ENCODE peak calls at places on chromosomes 1 and 21, in nine cellular contexts. L, Q, T, X, O, Z, K, N and P are unnamed samples. For H3K4me1, the result is how much of the 10 kb centered on the place peaks cover.

GRCh38 chr1:244065063-244065788 is 14.1 kb downstream of the ZBTB18 start:
- DNase-seq in L (peak), Q (no peak), T (peak), X (peak), O (no peak), Z (no peak), K (no peak), N (no peak), P (no peak)

GRCh38 chr1:153610334-153611023 is 2.5 kb downstream of the S100A16 start:
- DNase-seq in L (no peak), Q (no peak), T (peak), X (peak), O (no peak), Z (no peak), K (no peak), N (no peak), P (no peak)

GRCh38 chr1:211811126-211811525 is 19.4 kb downstream of the LPGAT1 start:
- DNase-seq in L (no peak), Q (no peak), T (no peak), X (peak), O (no peak), Z (no peak), K (no peak), N (no peak), P (no peak)

GRCh38 chr1:18100493-18101063 is 7.0 kb upstream of the IGSF21 start:
- DNase-seq in L (peak), Q (peak), T (peak), X (peak), O (peak), Z (no peak), K (peak), N (no peak), P (peak)

GRCh38 chr1:177706977-177707376 is 262.9 kb downstream of the SEC16B start:
- DNase-seq in L (no peak), Q (no peak), T (no peak), X (no peak), O (no peak), Z (no peak), K (no peak), N (no peak), P (no peak)

GRCh38 chr1:62906428-62906886 is 122.5 kb downstream of the ATG4C start:
- DNase-seq in L (peak), Q (no peak), T (peak), X (no peak), O (no peak), Z (no peak), K (no peak), N (no peak), P (no peak)

GRCh38 chr1:67791686-67792475 is 41.4 kb downstream of the GNG12 start:
- DNase-seq in L (no peak), Q (peak), T (peak), X (peak), O (peak), Z (no peak), K (no peak), N (no peak), P (no peak)

GRCh38 chr1:55580845-55581332 is 365.7 kb upstream of the USP24 start:
- DNase-seq in L (no peak), Q (peak), T (peak), X (peak), O (no peak), Z (no peak), K (no peak), N (no peak), P (no peak)

GRCh38 chr1:23592209-23592905 is 33.1 kb upstream of the ID3 start:
- DNase-seq in L (no peak), Q (no peak), T (no peak), X (no peak), O (no peak), Z (no peak), K (no peak), N (no peak), P (no peak)

GRCh38 chr1:24417681-24418080 is 2.1 kb downstream of the NIPAL3 start:
- DNase-seq in L (no peak), Q (no peak), T (peak), X (peak), O (no peak), Z (no peak), K (no peak), N (no peak), P (no peak)

GRCh38 chr1:39047374-39048229 is 21.5 kb downstream of the NDUFS5 start:
- DNase-seq in L (no peak), Q (peak), T (peak), X (peak), O (peak), Z (no peak), K (no peak), N (no peak), P (no peak)

GRCh38 chr1:118300808-118301207 is 115.8 kb upstream of the SPAG17 start:
- DNase-seq in L (peak), Q (no peak), T (no peak), X (no peak), O (no peak), Z (no peak), K (no peak), N (no peak), P (no peak)

GRCh38 chr1:41714613-41715389 is 203.9 kb downstream of the HIVEP3 start:
- DNase-seq in L (no peak), Q (no peak), T (no peak), X (no peak), O (no peak), Z (no peak), K (no peak), N (no peak), P (no peak)

GRCh38 chr1:3319874-3320245 is 134.6 kb upstream of the ARHGEF16 start:
- DNase-seq in L (peak), Q (peak), T (peak), X (peak), O (peak), Z (no peak), K (no peak), N (no peak), P (no peak)

GRCh38 chr1:225999912-226000337 is 782 bp upstream of the SDE2 start:
- DNase-seq in L (no peak), Q (no peak), T (peak), X (no peak), O (no peak), Z (no peak), K (no peak), N (no peak), P (no peak)

GRCh38 chr21:38861006-38861405 is 55.3 kb downstream of the ETS2 start:
- DNase-seq in L (no peak), Q (no peak), T (no peak), X (peak), O (no peak), Z (no peak), K (peak), N (no peak), P (peak)

GRCh38 chr1:78468511-78468910 is 22.3 kb upstream of the PTGFR start:
- DNase-seq in L (no peak), Q (no peak), T (no peak), X (no peak), O (no peak), Z (no peak), K (no peak), N (no peak), P (no peak)

GRCh38 chr1:247077768-247078314 is 770 bp downstream of the ZNF670 start:
- DNase-seq in L (no peak), Q (no peak), T (peak), X (peak), O (no peak), Z (peak), K (no peak), N (no peak), P (no peak)

GRCh38 chr21:37710555-37711293 is 205.5 kb downstream of the KCNJ6 start:
- DNase-seq in L (no peak), Q (no peak), T (peak), X (no peak), O (no peak), Z (no peak), K (peak), N (no peak), P (peak)

GRCh38 chr1:38266197-38266520 is 219.6 kb upstream of the POU3F1 start:
- DNase-seq in L (no peak), Q (no peak), T (no peak), X (no peak), O (no peak), Z (no peak), K (no peak), N (no peak), P (no peak)

GRCh38 chr21:35810431-35810970 is 249.8 kb downstream of the SETD4 start:
- DNase-seq in L (no peak), Q (no peak), T (no peak), X (no peak), O (no peak), Z (no peak), K (no peak), N (no peak), P (no peak)

GRCh38 chr1:1964811-1965210 is 38.8 kb downstream of the CFAP74 start:
- DNase-seq in L (no peak), Q (no peak), T (no peak), X (no peak), O (no peak), Z (no peak), K (no peak), N (no peak), P (peak)

GRCh38 chr1:193065954-193066353 is 6.5 kb downstream of the RO60 start:
- DNase-seq in L (no peak), Q (no peak), T (no peak), X (no peak), O (no peak), Z (no peak), K (no peak), N (no peak), P (no peak)

GRCh38 chr1:6700853-6701436 is 671 bp downstream of the DNAJC11 start:
- DNase-seq in L (peak), Q (no peak), T (no peak), X (no peak), O (peak), Z (no peak), K (no peak), N (no peak), P (no peak)

GRCh38 chr1:9249534-9250335 is 15.2 kb downstream of the H6PD start:
- DNase-seq in L (peak), Q (no peak), T (peak), X (no peak), O (peak), Z (no peak), K (peak), N (no peak), P (peak)

GRCh38 chr1:92832537-92833160 is 809 bp downstream of the RPL5 start:
- DNase-seq in L (no peak), Q (no peak), T (no peak), X (peak), O (peak), Z (no peak), K (no peak), N (no peak), P (no peak)

GRCh38 chr1:39489567-39490239 is 1.7 kb upstream of the BMP8A start:
- DNase-seq in L (no peak), Q (no peak), T (no peak), X (no peak), O (no peak), Z (no peak), K (no peak), N (no peak), P (no peak)

GRCh38 chr1:195899762-195900352 is 708.4 kb downstream of the KCNT2 start:
- DNase-seq in L (no peak), Q (no peak), T (peak), X (peak), O (no peak), Z (no peak), K (no peak), N (no peak), P (no peak)

GRCh38 chr1:227152525-227152924 is 165.8 kb downstream of the CDC42BPA start:
- DNase-seq in L (no peak), Q (no peak), T (no peak), X (no peak), O (no peak), Z (no peak), K (no peak), N (no peak), P (no peak)

GRCh38 chr21:17931080-17931479 is 111.9 kb upstream of the C21orf91 start:
- DNase-seq in L (no peak), Q (no peak), T (no peak), X (no peak), O (no peak), Z (no peak), K (no peak), N (no peak), P (no peak)

GRCh38 chr1:15525043-15525958 is 1.3 kb upstream of the CASP9 start:
- DNase-seq in L (peak), Q (peak), T (no peak), X (peak), O (peak), Z (no peak), K (no peak), N (no peak), P (peak)

GRCh38 chr1:68227598-68227997 is 4.7 kb downstream of the WLS start:
- DNase-seq in L (no peak), Q (no peak), T (no peak), X (no peak), O (no peak), Z (no peak), K (no peak), N (no peak), P (no peak)

GRCh38 chr1:66331641-66332523 is 202.1 kb upstream of the SGIP1 start:
- DNase-seq in L (peak), Q (peak), T (peak), X (peak), O (peak), Z (peak), K (peak), N (no peak), P (no peak)

GRCh38 chr1:161100534-161100933 is 2.4 kb downstream of the KLHDC9 start:
- DNase-seq in L (no peak), Q (no peak), T (no peak), X (no peak), O (no peak), Z (no peak), K (no peak), N (no peak), P (no peak)

DNA sequence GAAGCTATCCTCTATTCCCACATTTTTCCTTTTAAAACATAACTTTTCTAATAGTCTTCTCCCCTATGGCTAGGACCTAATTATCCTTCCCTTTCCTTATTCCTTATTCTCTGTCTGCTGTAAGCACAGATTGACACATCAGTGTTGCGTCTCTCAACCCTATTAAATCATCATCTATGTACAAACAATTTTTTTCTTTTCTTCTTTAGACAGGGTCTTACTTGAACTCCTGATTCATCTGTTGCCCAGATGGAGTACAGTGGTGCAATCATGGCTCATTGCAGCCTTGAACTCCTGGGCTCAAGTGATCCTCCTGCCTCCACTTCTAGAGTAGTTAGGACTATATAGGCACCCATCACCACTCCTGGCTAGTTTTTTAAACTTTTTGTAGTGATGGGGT is 8.3 kb downstream of the KLHDC9 start:
- DNase-seq in L (no peak), Q (no peak), T (no peak), X (no peak), O (no peak), Z (no peak), K (no peak), N (no peak), P (no peak)
- H3K4me1 ChIP-seq in L (under half), Q (under half), T (under half), X (under half), O (under half), Z (under half), K (under half), N (under half), P (under half)

DNA sequence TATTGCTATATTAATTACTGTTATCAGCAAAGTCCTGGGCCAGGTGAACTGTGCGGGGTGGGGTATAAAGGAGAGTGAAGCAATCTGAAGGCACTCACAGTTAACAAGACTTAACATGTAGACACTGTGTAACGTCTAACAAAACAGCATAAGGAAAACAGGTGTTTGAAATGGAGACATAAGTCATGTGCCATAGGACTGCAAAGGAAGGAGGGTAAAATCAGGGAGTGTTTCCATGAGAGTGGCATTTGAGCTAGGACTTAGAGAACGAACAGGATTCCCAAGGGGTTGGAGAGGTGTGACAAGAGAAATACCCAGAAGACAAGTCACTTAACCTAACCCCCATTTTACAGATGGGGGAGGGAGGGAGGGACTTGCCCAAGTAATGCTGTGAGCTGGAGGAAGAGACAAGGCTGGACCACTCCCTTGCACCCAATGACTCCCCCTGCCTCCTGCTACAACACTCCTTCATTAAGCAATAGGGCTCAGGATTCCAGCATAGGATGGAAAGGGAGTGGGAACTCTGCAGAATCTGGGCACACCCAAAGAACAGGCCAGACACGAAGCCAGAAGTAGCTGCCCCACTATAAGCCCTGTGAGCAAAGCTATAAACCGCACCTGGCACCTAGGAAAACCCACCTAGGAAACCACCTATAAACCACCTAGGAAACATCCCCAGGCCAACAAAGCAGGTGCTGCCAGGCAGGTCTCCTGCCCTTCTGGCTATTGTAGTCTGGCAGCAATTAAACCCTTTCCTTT is 6.6 kb downstream of the PEF1 start:
- DNase-seq in L (no peak), Q (no peak), T (no peak), X (no peak), O (no peak), Z (no peak), K (no peak), N (no peak), P (no peak)
- H3K4me1 ChIP-seq in L (under half), Q (under half), T (under half), X (under half), O (under half), Z (under half), K (under half), N (under half), P (half or more)

GRCh38 chr21:43317254-43317748 is 109.6 kb downstream of the SIK1 start:
- DNase-seq in L (no peak), Q (no peak), T (no peak), X (no peak), O (no peak), Z (no peak), K (no peak), N (no peak), P (no peak)
- H3K4me1 ChIP-seq in L (under half), Q (under half), T (under half), X (under half), O (under half), Z (under half), K (under half), N (under half), P (under half)

GRCh38 chr1:84721152-84721551 is 30.9 kb upstream of the SSX2IP start:
- DNase-seq in L (no peak), Q (no peak), T (peak), X (peak), O (no peak), Z (no peak), K (no peak), N (no peak), P (no peak)
- H3K4me1 ChIP-seq in L (under half), Q (under half), T (under half), X (under half), O (under half), Z (under half), K (under half), N (under half), P (under half)

DNA sequence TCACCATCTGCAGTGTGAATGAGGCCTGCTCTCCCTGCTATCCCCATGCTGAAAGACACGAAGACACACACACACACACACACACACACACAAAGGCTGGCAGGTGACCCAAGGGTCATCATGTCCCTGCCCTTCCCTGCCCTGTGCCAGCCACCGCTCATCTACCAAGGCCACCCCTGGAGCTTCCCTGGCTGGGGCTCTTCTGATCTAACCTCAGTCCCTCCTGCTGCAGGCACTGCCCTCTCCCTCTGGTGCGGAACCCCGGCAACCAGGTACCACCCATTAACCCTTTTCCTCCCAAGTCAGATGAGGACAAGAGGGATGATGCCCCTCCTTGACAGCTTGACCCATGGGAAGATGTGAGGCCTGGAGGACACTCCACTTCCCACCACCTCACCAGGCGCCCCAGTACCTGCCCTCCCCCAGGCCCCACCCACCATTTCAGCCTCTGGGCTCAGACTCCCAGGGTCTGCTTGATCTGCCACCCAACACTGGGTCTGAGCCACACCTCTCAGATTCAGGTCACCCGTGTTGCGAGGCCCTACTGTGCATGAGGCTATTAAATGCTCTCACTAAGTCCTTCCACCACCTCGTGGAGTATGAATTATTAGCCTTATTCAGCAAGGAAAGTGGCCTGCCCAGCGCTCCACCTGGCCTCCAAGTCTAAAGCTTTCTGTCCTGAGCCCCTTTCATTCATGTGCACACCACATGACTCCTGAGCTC is 2.5 kb downstream of the SDC3 start:
- DNase-seq in L (no peak), Q (no peak), T (no peak), X (no peak), O (peak), Z (no peak), K (no peak), N (no peak), P (no peak)
- H3K4me1 ChIP-seq in L (under half), Q (half or more), T (under half), X (under half), O (half or more), Z (under half), K (under half), N (under half), P (half or more)

GRCh38 chr21:31607791-31608190 is 51.7 kb upstream of the SOD1 start:
- DNase-seq in L (no peak), Q (no peak), T (no peak), X (no peak), O (no peak), Z (no peak), K (no peak), N (no peak), P (no peak)

GRCh38 chr21:31614705-31615104 is 44.8 kb upstream of the SOD1 start:
- DNase-seq in L (no peak), Q (no peak), T (no peak), X (no peak), O (no peak), Z (no peak), K (no peak), N (no peak), P (no peak)

GRCh38 chr21:31612889-31613785 is 46.4 kb upstream of the SOD1 start:
- DNase-seq in L (peak), Q (no peak), T (peak), X (peak), O (no peak), Z (no peak), K (no peak), N (no peak), P (peak)

GRCh38 chr21:31609081-31609480 is 50.4 kb upstream of the SOD1 start:
- DNase-seq in L (peak), Q (no peak), T (no peak), X (no peak), O (no peak), Z (no peak), K (no peak), N (no peak), P (no peak)

GRCh38 chr21:31611445-31611844 is 48.0 kb upstream of the SOD1 start:
- DNase-seq in L (no peak), Q (no peak), T (no peak), X (no peak), O (no peak), Z (no peak), K (no peak), N (no peak), P (no peak)
- H3K4me1 ChIP-seq in L (under half), Q (under half), T (under half), X (under half), O (under half), Z (under half), K (under half), N (under half), P (under half)

GRCh38 chr1:165661691-165662090 is 30.7 kb downstream of the MGST3 start:
- DNase-seq in L (no peak), Q (no peak), T (no peak), X (no peak), O (no peak), Z (no peak), K (no peak), N (no peak), P (no peak)

GRCh38 chr1:165662186-165662585 is 31.2 kb downstream of the MGST3 start:
- DNase-seq in L (no peak), Q (no peak), T (no peak), X (no peak), O (no peak), Z (no peak), K (no peak), N (no peak), P (no peak)

GRCh38 chr1:165668184-165668583 is 30.2 kb downstream of the ALDH9A1 start:
- DNase-seq in L (no peak), Q (no peak), T (no peak), X (no peak), O (no peak), Z (no peak), K (no peak), N (no peak), P (no peak)

GRCh38 chr1:165671531-165671930 is 26.8 kb downstream of the ALDH9A1 start:
- DNase-seq in L (no peak), Q (no peak), T (no peak), X (no peak), O (no peak), Z (no peak), K (no peak), N (no peak), P (no peak)

GRCh38 chr1:165666152-165666551 is 32.2 kb downstream of the ALDH9A1 start:
- DNase-seq in L (no peak), Q (no peak), T (peak), X (peak), O (no peak), Z (no peak), K (no peak), N (no peak), P (peak)
- H3K4me1 ChIP-seq in L (under half), Q (under half), T (under half), X (under half), O (under half), Z (under half), K (under half), N (under half), P (under half)